ENCODE peak calls at places on chromosomes 3 and 15, in nine cellular contexts. O, L, G, W, A, Q, N, P and E are unnamed samples.

GRCh38 chr15:75483961-75484360 is 32.5 kb upstream of the SIN3A start:
- DNase-seq in O (no peak), L (no peak), G (no peak), W (peak), A (no peak), Q (no peak), N (no peak), P (peak), E (no peak)

GRCh38 chr3:16059081-16059537 is 115.4 kb upstream of the GALNT15 start:
- DNase-seq in O (no peak), L (no peak), G (no peak), W (peak), A (peak), Q (no peak), N (no peak), P (no peak), E (peak)

GRCh38 chr3:73192036-73192738 is 130.7 kb downstream of the EBLN2 start:
- DNase-seq in O (no peak), L (no peak), G (no peak), W (no peak), A (peak), Q (peak), N (no peak), P (no peak), E (no peak)

GRCh38 chr15:64460737-64461576 is 579 bp downstream of the ZNF609 start:
- DNase-seq in O (peak), L (peak), G (no peak), W (peak), A (peak), Q (peak), N (peak), P (peak), E (peak)

GRCh38 chr3:180375831-180376230 is 226.1 kb upstream of the TTC14 start:
- DNase-seq in O (no peak), L (no peak), G (no peak), W (peak), A (no peak), Q (no peak), N (no peak), P (no peak), E (no peak)

GRCh38 chr3:38878650-38879049 is 62.6 kb upstream of the SCN10A start:
- DNase-seq in O (no peak), L (no peak), G (no peak), W (no peak), A (no peak), Q (no peak), N (no peak), P (no peak), E (no peak)

GRCh38 chr3:71117572-71118247 is 465.8 kb downstream of the FOXP1 start:
- DNase-seq in O (no peak), L (no peak), G (no peak), W (no peak), A (no peak), Q (no peak), N (no peak), P (no peak), E (peak)

GRCh38 chr3:57140894-57141293 is 24.3 kb downstream of the IL17RD start:
- DNase-seq in O (no peak), L (no peak), G (no peak), W (no peak), A (no peak), Q (no peak), N (no peak), P (no peak), E (no peak)

GRCh38 chr15:51735211-51735610 is 2.2 kb downstream of the LYSMD2 start:
- DNase-seq in O (peak), L (no peak), G (no peak), W (no peak), A (no peak), Q (no peak), N (no peak), P (no peak), E (no peak)

GRCh38 chr3:193897791-193898190 is 238.2 kb upstream of the HES1 start:
- DNase-seq in O (no peak), L (no peak), G (no peak), W (no peak), A (no peak), Q (no peak), N (no peak), P (no peak), E (no peak)

GRCh38 chr3:79467721-79468120 is 300.1 kb downstream of the ROBO1 start:
- DNase-seq in O (no peak), L (no peak), G (no peak), W (peak), A (peak), Q (no peak), N (no peak), P (no peak), E (no peak)

GRCh38 chr3:30282052-30282708 is 324.2 kb upstream of the TGFBR2 start:
- DNase-seq in O (no peak), L (peak), G (no peak), W (peak), A (peak), Q (no peak), N (peak), P (peak), E (peak)

GRCh38 chr15:29913528-29914135 is 91.4 kb upstream of the TJP1 start:
- DNase-seq in O (no peak), L (no peak), G (no peak), W (peak), A (no peak), Q (no peak), N (no peak), P (peak), E (peak)

GRCh38 chr3:71972031-71972430 is 187.1 kb upstream of the PROK2 start:
- DNase-seq in O (no peak), L (no peak), G (no peak), W (no peak), A (no peak), Q (no peak), N (no peak), P (no peak), E (peak)

GRCh38 chr3:197505796-197506553 is 49.8 kb downstream of the BDH1 start:
- DNase-seq in O (no peak), L (no peak), G (no peak), W (no peak), A (no peak), Q (no peak), N (no peak), P (no peak), E (no peak)

GRCh38 chr3:123597561-123597960 is 12.7 kb upstream of the HACD2 start:
- DNase-seq in O (no peak), L (no peak), G (no peak), W (no peak), A (no peak), Q (no peak), N (no peak), P (no peak), E (no peak)

GRCh38 chr3:7744850-7745249 is 756.8 kb upstream of the LMCD1 start:
- DNase-seq in O (no peak), L (no peak), G (no peak), W (no peak), A (no peak), Q (no peak), N (no peak), P (no peak), E (peak)

GRCh38 chr3:66747251-66747650 is 246.4 kb upstream of the LRIG1 start:
- DNase-seq in O (no peak), L (no peak), G (no peak), W (no peak), A (no peak), Q (no peak), N (no peak), P (no peak), E (no peak)

GRCh38 chr15:58260911-58261267 is 122.7 kb downstream of the AQP9 start:
- DNase-seq in O (no peak), L (no peak), G (peak), W (peak), A (no peak), Q (no peak), N (no peak), P (peak), E (no peak)

GRCh38 chr15:99442268-99442897 is 123.4 kb upstream of the MEF2A start:
- DNase-seq in O (no peak), L (peak), G (peak), W (peak), A (no peak), Q (no peak), N (peak), P (peak), E (peak)

GRCh38 chr15:91853968-91854943 is 748 bp downstream of the SLCO3A1 start:
- DNase-seq in O (peak), L (no peak), G (peak), W (no peak), A (peak), Q (no peak), N (no peak), P (peak), E (no peak)

GRCh38 chr3:107410606-107411005 is 33.4 kb downstream of the CCDC54 start:
- DNase-seq in O (no peak), L (no peak), G (no peak), W (no peak), A (no peak), Q (no peak), N (no peak), P (peak), E (no peak)

GRCh38 chr3:11136871-11137626 is 17.2 kb upstream of the HRH1 start:
- DNase-seq in O (no peak), L (peak), G (peak), W (peak), A (peak), Q (peak), N (peak), P (peak), E (peak)
- H3K4me3 ChIP-seq in O (no peak), L (peak), G (peak), W (peak), A (no peak), Q (no peak), N (peak), P (peak), E (peak)

GRCh38 chr3:133592843-133593242 is 19.4 kb downstream of the CDV3 start:
- DNase-seq in O (no peak), L (no peak), G (no peak), W (no peak), A (no peak), Q (no peak), N (no peak), P (no peak), E (no peak)

GRCh38 chr3:133588784-133589465 is 15.4 kb downstream of the CDV3 start:
- DNase-seq in O (no peak), L (no peak), G (no peak), W (no peak), A (no peak), Q (no peak), N (no peak), P (no peak), E (no peak)

GRCh38 chr3:133593243-133593642 is 19.8 kb downstream of the CDV3 start:
- DNase-seq in O (no peak), L (no peak), G (no peak), W (no peak), A (no peak), Q (no peak), N (no peak), P (no peak), E (no peak)

GRCh38 chr3:133589503-133589902 is 16.0 kb downstream of the CDV3 start:
- DNase-seq in O (no peak), L (no peak), G (no peak), W (no peak), A (no peak), Q (no peak), N (no peak), P (no peak), E (no peak)

DNA sequence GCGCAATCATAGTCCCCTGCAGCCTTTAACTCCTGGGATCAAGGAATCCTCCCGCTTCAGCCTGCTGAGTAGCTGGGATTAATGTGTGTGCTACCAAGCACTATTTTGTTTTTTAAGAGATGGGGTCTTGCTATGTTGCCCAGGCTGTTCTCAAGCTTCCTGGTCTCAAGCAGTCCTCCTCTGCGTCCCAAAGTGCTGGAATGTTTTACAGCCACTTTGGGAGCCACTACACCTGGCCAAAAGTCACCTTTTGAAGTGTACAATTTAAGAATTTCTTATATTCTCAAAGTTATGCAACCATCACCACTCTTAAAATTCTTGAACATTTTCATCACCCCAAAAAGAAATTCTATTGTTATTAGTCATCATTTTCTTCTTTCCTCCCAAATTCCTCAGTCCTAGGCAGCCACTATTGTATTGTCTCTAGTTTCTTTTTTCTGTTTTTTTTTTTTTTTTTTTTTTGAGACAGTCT is 17.8 kb downstream of the CDV3 start:
- DNase-seq in O (no peak), L (no peak), G (no peak), W (peak), A (no peak), Q (no peak), N (no peak), P (peak), E (peak)
- H3K4me3 ChIP-seq in O (no peak), L (no peak), G (no peak), W (no peak), A (no peak), Q (no peak), N (no peak), P (no peak), E (no peak)

GRCh38 chr15:45117327-45118130 is 3.4 kb downstream of the DUOXA2 start:
- DNase-seq in O (no peak), L (no peak), G (no peak), W (no peak), A (peak), Q (no peak), N (no peak), P (no peak), E (no peak)
- H3K4me3 ChIP-seq in O (peak), L (no peak), G (peak), W (no peak), A (peak), Q (no peak), N (peak), P (no peak), E (no peak)

DNA sequence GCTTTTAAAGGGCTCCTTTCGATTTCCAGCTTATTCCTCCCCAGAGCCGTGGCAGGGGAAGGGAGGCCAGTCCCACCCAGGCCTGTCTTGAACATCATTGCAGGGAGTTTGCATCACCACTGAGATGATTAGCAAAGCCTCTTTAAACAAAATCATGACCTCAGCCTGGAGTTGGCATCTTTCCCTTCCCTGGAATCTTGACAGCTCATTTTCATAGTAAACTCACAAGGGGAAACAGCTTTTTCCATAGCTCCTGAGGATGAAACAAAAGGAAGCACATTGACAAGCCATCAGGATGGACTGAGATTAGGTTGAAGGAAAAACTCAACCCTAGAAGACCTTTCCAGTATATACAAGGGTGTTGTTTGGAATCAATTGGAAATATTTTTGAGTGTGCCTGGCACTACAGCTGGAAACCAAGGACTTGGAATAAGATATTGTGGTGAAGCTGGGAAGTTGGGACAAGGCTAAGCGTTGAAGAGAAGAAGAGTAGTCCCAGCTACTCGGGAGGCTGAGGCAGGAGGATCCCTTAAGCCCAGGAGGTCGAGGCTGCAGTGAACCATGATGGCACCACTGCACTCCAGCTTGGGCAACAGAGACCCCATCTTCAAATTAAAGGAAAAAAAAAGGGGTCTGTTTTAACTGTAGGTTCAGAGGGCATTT is 3.1 kb upstream of the LARP6 start:
- DNase-seq in O (no peak), L (peak), G (peak), W (peak), A (no peak), Q (no peak), N (peak), P (peak), E (peak)
- H3K4me3 ChIP-seq in O (no peak), L (peak), G (no peak), W (no peak), A (no peak), Q (no peak), N (peak), P (peak), E (no peak)

DNA sequence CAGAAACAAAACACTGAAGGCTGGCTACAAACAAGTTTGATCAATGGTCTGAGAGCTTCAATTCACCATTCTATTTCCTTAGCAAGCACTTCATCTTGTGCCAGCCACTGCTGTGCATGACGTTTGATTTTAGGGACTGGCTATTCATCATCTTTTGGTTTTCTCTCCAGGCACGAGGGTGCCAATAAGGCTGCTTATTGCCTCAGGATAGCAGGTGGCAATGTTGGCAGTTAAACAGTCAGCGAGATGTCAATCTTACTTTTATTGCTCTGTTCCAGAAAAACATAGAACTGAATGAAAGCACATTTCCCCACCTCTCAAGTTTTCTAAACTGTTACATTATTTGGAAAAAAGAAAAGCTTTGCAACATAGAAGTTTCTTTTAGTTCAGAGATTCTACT is 313.5 kb upstream of the COL8A1 start:
- DNase-seq in O (no peak), L (no peak), G (no peak), W (no peak), A (no peak), Q (no peak), N (no peak), P (no peak), E (no peak)
- H3K4me3 ChIP-seq in O (no peak), L (no peak), G (no peak), W (no peak), A (no peak), Q (no peak), N (no peak), P (no peak), E (no peak)